ENCODE peak calls at places on chromosomes 3 and 15, in ten cellular contexts. A is hippocampal formation; Z is MV-4-11; F is A549; Q is LoVo; C is neuronal stem cell; X is naive thymus-derived CD4-positive, alpha-beta T cell; N is dermis microvascular lymphatic vessel endothelial cell; V is AG08395; T is effector memory CD8-positive, alpha-beta T cell. L is an unnamed sample.
A peak's percentile ranks its signal among the peaks of the same experiment; 100 is the strongest.

GRCh38 chr15:65994832-65995231 is 125.5 kb downstream of the RAB11A start:
- DNase-seq in A (no peak), Z (no peak), F (no peak), Q (no peak), C (no peak), X (no peak), N (no peak), V (no peak), T (no peak), L (no peak)

GRCh38 chr3:13235079-13235478 is 161.8 kb upstream of the IQSEC1 start:
- DNase-seq in A (no peak), Z (no peak), F (no peak), Q (no peak), C (no peak), X (no peak), N (no peak), V (no peak), T (no peak), L (no peak)

GRCh38 chr15:99536422-99537033 is 29.3 kb upstream of the MEF2A start:
- DNase-seq in A (peak; percentile 20), Z (no peak), F (peak; percentile 13), Q (no peak), C (no peak), X (no peak), N (peak; percentile 94), V (peak; percentile 86), T (no peak), L (peak; percentile 79)

GRCh38 chr3:82363131-82363530 is 601.7 kb upstream of the GBE1 start:
- DNase-seq in A (no peak), Z (no peak), F (no peak), Q (no peak), C (no peak), X (no peak), N (no peak), V (no peak), T (no peak), L (no peak)

GRCh38 chr3:111151438-111151837 is 79.8 kb downstream of the NECTIN3 start:
- DNase-seq in A (no peak), Z (no peak), F (no peak), Q (peak; percentile 41), C (no peak), X (no peak), N (peak; percentile 3), V (peak; percentile 46), T (no peak), L (no peak)

GRCh38 chr15:62847900-62848489 is 194.6 kb upstream of the TPM1 start:
- DNase-seq in A (peak; percentile 54), Z (peak; percentile 27), F (peak; percentile 79), Q (peak; percentile 30), C (peak; percentile 32), X (peak; percentile 38), N (peak; percentile 79), V (peak; percentile 24), T (peak; percentile 31), L (peak; percentile 84)

GRCh38 chr3:43346990-43347749 is 60.8 kb downstream of the SNRK start:
- DNase-seq in A (no peak), Z (no peak), F (no peak), Q (no peak), C (no peak), X (no peak), N (no peak), V (no peak), T (peak; percentile 61), L (no peak)

GRCh38 chr15:54803139-54803808 is 393.5 kb downstream of the RSL24D1 start:
- DNase-seq in A (no peak), Z (peak; percentile 92), F (peak; percentile 0), Q (peak; percentile 23), C (no peak), X (no peak), N (no peak), V (no peak), T (no peak), L (no peak)

GRCh38 chr15:41877631-41878354 is 16.1 kb downstream of the SPTBN5 start:
- DNase-seq in A (no peak), Z (no peak), F (no peak), Q (no peak), C (no peak), X (no peak), N (no peak), V (no peak), T (no peak), L (no peak)

GRCh38 chr3:100629728-100630127 is 20.3 kb downstream of the ADGRG7 start:
- DNase-seq in A (no peak), Z (no peak), F (no peak), Q (no peak), C (no peak), X (no peak), N (peak; percentile 91), V (no peak), T (no peak), L (no peak)

GRCh38 chr15:65740148-65740547 is 51.9 kb downstream of the DENND4A start:
- DNase-seq in A (no peak), Z (peak; percentile 52), F (no peak), Q (no peak), C (no peak), X (no peak), N (no peak), V (no peak), T (no peak), L (no peak)

GRCh38 chr3:114660124-114660523 is 366.3 kb downstream of the TIGIT start:
- DNase-seq in A (no peak), Z (no peak), F (no peak), Q (no peak), C (no peak), X (no peak), N (peak; percentile 89), V (peak; percentile 29), T (no peak), L (no peak)

GRCh38 chr15:89332446-89332845 is 2.2 kb downstream of the POLG start:
- DNase-seq in A (no peak), Z (no peak), F (peak; percentile 77), Q (no peak), C (no peak), X (no peak), N (peak; percentile 30), V (peak; percentile 35), T (no peak), L (peak; percentile 93)

GRCh38 chr3:112974894-112975293 is at the start of gene CD200R1:
- DNase-seq in A (no peak), Z (no peak), F (no peak), Q (no peak), C (no peak), X (no peak), N (no peak), V (no peak), T (no peak), L (no peak)

GRCh38 chr15:25790003-25790660 is 73.0 kb downstream of the ATP10A start:
- DNase-seq in A (no peak), Z (peak; percentile 96), F (no peak), Q (no peak), C (no peak), X (peak; percentile 66), N (no peak), V (peak; percentile 90), T (no peak), L (peak; percentile 95)

GRCh38 chr15:101088788-101089578 is 162.9 kb downstream of the CHSY1 start:
- DNase-seq in A (peak; percentile 33), Z (peak; percentile 22), F (peak; percentile 82), Q (peak; percentile 74), C (peak; percentile 49), X (peak; percentile 89), N (peak; percentile 55), V (peak; percentile 77), T (peak; percentile 84), L (peak; percentile 97)

GRCh38 chr3:194830401-194830800 is 144.7 kb downstream of the FAM43A start:
- DNase-seq in A (no peak), Z (no peak), F (no peak), Q (no peak), C (no peak), X (no peak), N (no peak), V (no peak), T (no peak), L (no peak)

GRCh38 chr15:78633348-78633747 is 7.7 kb downstream of the CHRNB4 start:
- DNase-seq in A (no peak), Z (no peak), F (no peak), Q (no peak), C (no peak), X (no peak), N (no peak), V (no peak), T (no peak), L (no peak)

GRCh38 chr15:40823572-40824343 is 4.8 kb downstream of the PPP1R14D start:
- DNase-seq in A (no peak), Z (peak; percentile 40), F (no peak), Q (no peak), C (no peak), X (no peak), N (no peak), V (no peak), T (no peak), L (peak; percentile 44)

GRCh38 chr3:12750658-12751071 is 8.4 kb downstream of the TMEM40 start:
- DNase-seq in A (no peak), Z (peak; percentile 76), F (no peak), Q (no peak), C (no peak), X (peak; percentile 28), N (no peak), V (peak; percentile 76), T (no peak), L (no peak)

GRCh38 chr3:13894812-13895154 is 14.9 kb upstream of the WNT7A start:
- DNase-seq in A (no peak), Z (no peak), F (no peak), Q (no peak), C (no peak), X (no peak), N (no peak), V (no peak), T (no peak), L (no peak)

GRCh38 chr3:172040976-172041963 is 1.9 kb downstream of the FNDC3B start:
- DNase-seq in A (no peak), Z (no peak), F (no peak), Q (peak; percentile 19), C (no peak), X (no peak), N (peak; percentile 44), V (peak; percentile 56), T (no peak), L (peak; percentile 89)

GRCh38 chr3:4770561-4770960 is 208.7 kb upstream of the BHLHE40 start:
- DNase-seq in A (no peak), Z (no peak), F (no peak), Q (no peak), C (no peak), X (no peak), N (no peak), V (no peak), T (no peak), L (no peak)

GRCh38 chr3:17194116-17194515 is 309.4 kb downstream of the PLCL2 start:
- DNase-seq in A (no peak), Z (no peak), F (no peak), Q (no peak), C (no peak), X (no peak), N (no peak), V (no peak), T (no peak), L (no peak)

GRCh38 chr3:197349368-197349767 is 51.0 kb upstream of the DLG1 start:
- DNase-seq in A (no peak), Z (no peak), F (no peak), Q (no peak), C (no peak), X (no peak), N (no peak), V (no peak), T (no peak), L (no peak)

GRCh38 chr3:72127843-72128242 is 342.9 kb upstream of the PROK2 start:
- DNase-seq in A (no peak), Z (peak; percentile 91), F (no peak), Q (no peak), C (no peak), X (no peak), N (peak; percentile 32), V (peak; percentile 68), T (no peak), L (no peak)

GRCh38 chr3:25662921-25663320 is 1.8 kb downstream of the TOP2B start:
- DNase-seq in A (no peak), Z (no peak), F (no peak), Q (no peak), C (no peak), X (no peak), N (no peak), V (no peak), T (no peak), L (no peak)

GRCh38 chr3:47614788-47615187 is 36.1 kb upstream of the CSPG5 start:
- DNase-seq in A (no peak), Z (no peak), F (no peak), Q (no peak), C (no peak), X (no peak), N (no peak), V (no peak), T (no peak), L (no peak)